ENCODE peak calls at places on chromosomes 13 and 19, in five cellular contexts. P is mammary epithelial cell; W is astrocyte of the spinal cord; K is stimulated activated CD4-positive, alpha-beta T cell treated with anti-CD3 and anti-CD28 coated beads, TNF-alpha, amount 100 ng/mL, for 1 hour; J is anterior cingulate cortex. B is an unnamed sample.

GRCh38 chr13:79775830-79776229 is 294.9 kb downstream of the NDFIP2 start:
- DNase-seq in P (peak; percentile 46), W (peak; percentile 83), K (no peak), J (peak; percentile 43), B (peak; percentile 58)

GRCh38 chr19:40594657-40595077 is 6.5 kb upstream of the LTBP4 start:
- DNase-seq in P (peak; percentile 46), W (no peak), K (no peak), J (peak; percentile 39), B (peak; percentile 61)

GRCh38 chr19:1904385-1905070 is 671 bp upstream of the ADAT3 start:
- DNase-seq in P (peak; percentile 34), W (no peak), K (no peak), J (peak; percentile 43), B (no peak)

GRCh38 chr19:1360818-1361461 is 22.8 kb upstream of the NDUFS7 start:
- DNase-seq in P (peak; percentile 26), W (peak; percentile 79), K (no peak), J (peak; percentile 70), B (peak; percentile 60)

GRCh38 chr19:7907122-7907521 is 3.4 kb downstream of the MAP2K7 start:
- DNase-seq in P (no peak), W (no peak), K (no peak), J (no peak), B (no peak)

GRCh38 chr13:107835339-107836018 is 379.9 kb downstream of the LIG4 start:
- DNase-seq in P (peak; percentile 68), W (peak; percentile 85), K (no peak), J (no peak), B (peak; percentile 29)

GRCh38 chr19:52099497-52100138 is 4.1 kb upstream of the ZNF841 start:
- DNase-seq in P (peak; percentile 44), W (no peak), K (no peak), J (no peak), B (no peak)

GRCh38 chr19:4066176-4066606 is 508 bp downstream of the ZBTB7A start:
- DNase-seq in P (no peak), W (no peak), K (peak; percentile 45), J (peak; percentile 71), B (no peak)

GRCh38 chr13:41696163-41697003 is 239.0 kb downstream of the RGCC start:
- DNase-seq in P (peak; percentile 88), W (peak; percentile 91), K (no peak), J (no peak), B (peak; percentile 27)